ENCODE peak calls at places on chromosomes 7 and 10, in four cellular contexts. One of them, this sample, is unnamed.

GRCh38 chr7:116897661-116898060 is 35.3 kb downstream of the CAPZA2 start:
- DNase-seq in WTC11: no peak
- DNase-seq in HepG2: no peak
- DNase-seq in GM12878: no peak
- DNase-seq in this sample: no peak

GRCh38 chr7:45721949-45722598 is 147.9 kb downstream of the ADCY1 start:
- DNase-seq in WTC11: no peak
- DNase-seq in HepG2: no peak
- DNase-seq in GM12878: no peak
- DNase-seq in this sample: no peak

GRCh38 chr7:25656581-25657026 is 428.3 kb upstream of the NPVF start:
- DNase-seq in WTC11: no peak
- DNase-seq in HepG2: no peak
- DNase-seq in GM12878: no peak
- DNase-seq in this sample: no peak

GRCh38 chr7:67738958-67739357 is 742.3 kb downstream of the TYW1 start:
- DNase-seq in WTC11: no peak
- DNase-seq in HepG2: no peak
- DNase-seq in GM12878: no peak
- DNase-seq in this sample: peak

GRCh38 chr7:157817433-157817832 is 480.6 kb downstream of the DNAJB6 start:
- DNase-seq in WTC11: no peak
- DNase-seq in HepG2: no peak
- DNase-seq in GM12878: no peak
- DNase-seq in this sample: no peak

GRCh38 chr7:95527033-95527775 is 41.5 kb downstream of the ASB4 start:
- DNase-seq in WTC11: peak
- DNase-seq in HepG2: peak
- DNase-seq in GM12878: no peak
- DNase-seq in this sample: peak

GRCh38 chr10:550665-551460 is 138.6 kb downstream of the DIP2C start:
- DNase-seq in WTC11: no peak
- DNase-seq in HepG2: no peak
- DNase-seq in GM12878: no peak
- DNase-seq in this sample: no peak

GRCh38 chr7:73426016-73426415 is 7.6 kb upstream of the FZD9 start:
- DNase-seq in WTC11: no peak
- DNase-seq in HepG2: no peak
- DNase-seq in GM12878: no peak
- DNase-seq in this sample: no peak

GRCh38 chr7:105389090-105389650 is 449 bp upstream of the SRPK2 start:
- DNase-seq in WTC11: peak
- DNase-seq in HepG2: peak
- DNase-seq in GM12878: no peak
- DNase-seq in this sample: peak

GRCh38 chr7:140121321-140121720 is 55.5 kb downstream of the KDM7A start:
- DNase-seq in WTC11: no peak
- DNase-seq in HepG2: no peak
- DNase-seq in GM12878: no peak
- DNase-seq in this sample: no peak

GRCh38 chr7:77903597-77903996 is 105.0 kb downstream of the PHTF2 start:
- DNase-seq in WTC11: no peak
- DNase-seq in HepG2: peak
- DNase-seq in GM12878: no peak
- DNase-seq in this sample: peak

DNA sequence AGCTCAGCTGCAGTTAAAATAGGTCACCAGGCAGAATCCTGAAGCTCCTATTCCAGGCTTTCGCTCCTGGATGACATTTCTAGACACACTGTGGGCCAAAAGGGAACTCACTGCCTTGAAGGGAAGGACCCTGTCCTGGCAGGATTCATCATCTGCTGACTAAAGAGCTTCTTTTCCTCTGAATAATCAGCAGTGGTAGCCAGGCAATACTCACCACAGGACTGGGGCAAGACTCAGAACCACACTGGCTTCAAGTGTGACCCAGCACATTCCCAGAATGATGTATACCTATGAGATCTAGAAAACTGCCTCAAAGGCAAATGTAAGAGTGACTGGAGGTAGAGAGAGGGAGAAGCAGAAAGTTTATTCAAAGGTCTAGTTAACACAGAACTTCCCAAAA is 29.5 kb upstream of the EBF3 start:
- DNase-seq in WTC11: no peak
- DNase-seq in HepG2: no peak
- DNase-seq in GM12878: no peak
- DNase-seq in this sample: no peak
- TF ChIP-seq USF2 in WTC11: no peak
- TF ChIP-seq USF2 in HepG2: no peak
- TF ChIP-seq USF2 in GM12878: no peak
- TF ChIP-seq USF2 in this sample: no peak

DNA sequence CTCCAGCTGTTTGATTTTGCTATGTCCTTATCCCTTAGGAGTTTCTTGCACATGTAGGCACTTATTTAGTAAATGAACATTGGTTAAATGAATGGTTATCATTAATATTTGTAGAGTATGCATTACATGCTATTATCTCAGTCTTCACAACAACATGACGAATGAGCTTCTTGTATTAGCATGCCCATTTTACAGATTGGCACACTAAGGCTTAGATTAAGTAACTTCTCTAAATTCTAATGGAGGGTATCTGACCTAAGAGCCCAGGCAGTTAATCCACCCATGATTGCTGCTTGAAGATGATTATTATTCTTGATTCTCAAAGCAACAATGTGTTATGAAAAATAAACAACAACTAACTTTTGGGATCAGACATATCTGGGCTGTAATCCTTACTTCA is 32.7 kb downstream of the SP8 start:
- DNase-seq in WTC11: no peak
- DNase-seq in HepG2: no peak
- DNase-seq in GM12878: no peak
- DNase-seq in this sample: no peak
- TF ChIP-seq ESRRA in WTC11: no peak
- TF ChIP-seq ESRRA in HepG2: no peak
- TF ChIP-seq ESRRA in GM12878: no peak
- TF ChIP-seq ESRRA in this sample: no peak

DNA sequence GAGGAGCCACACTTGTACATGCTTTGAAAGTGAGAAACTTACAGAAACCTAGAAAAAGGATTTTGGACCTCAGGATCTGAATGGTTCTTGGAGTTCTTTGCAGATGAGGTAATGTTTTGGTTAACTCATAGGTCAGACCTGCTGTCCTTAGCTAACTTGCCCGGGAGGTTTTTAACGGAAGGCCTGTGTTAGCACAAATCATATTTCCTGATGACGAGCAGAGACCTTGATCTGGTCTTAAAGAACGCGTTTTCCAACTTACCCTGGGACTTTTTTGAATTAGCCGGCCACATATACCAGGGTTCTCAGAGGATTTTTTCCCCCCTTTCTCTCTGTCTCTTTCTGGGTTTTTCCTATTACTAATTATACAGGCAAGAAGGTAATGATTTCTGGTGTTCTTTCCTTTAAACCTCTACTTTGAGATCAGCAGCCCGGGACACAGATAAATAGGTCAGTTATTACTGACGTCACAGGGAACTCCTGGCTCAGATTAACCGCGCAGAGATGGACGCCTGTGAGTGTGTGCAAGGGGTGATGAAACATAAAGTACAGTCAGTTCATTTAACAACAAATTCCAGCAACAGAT is 101.8 kb upstream of the KLF6 start:
- DNase-seq in WTC11: no peak
- DNase-seq in HepG2: peak
- DNase-seq in GM12878: no peak
- DNase-seq in this sample: peak
- TF ChIP-seq USF2 in WTC11: no peak
- TF ChIP-seq USF2 in HepG2: no peak
- TF ChIP-seq USF2 in GM12878: no peak
- TF ChIP-seq USF2 in this sample: no peak

DNA sequence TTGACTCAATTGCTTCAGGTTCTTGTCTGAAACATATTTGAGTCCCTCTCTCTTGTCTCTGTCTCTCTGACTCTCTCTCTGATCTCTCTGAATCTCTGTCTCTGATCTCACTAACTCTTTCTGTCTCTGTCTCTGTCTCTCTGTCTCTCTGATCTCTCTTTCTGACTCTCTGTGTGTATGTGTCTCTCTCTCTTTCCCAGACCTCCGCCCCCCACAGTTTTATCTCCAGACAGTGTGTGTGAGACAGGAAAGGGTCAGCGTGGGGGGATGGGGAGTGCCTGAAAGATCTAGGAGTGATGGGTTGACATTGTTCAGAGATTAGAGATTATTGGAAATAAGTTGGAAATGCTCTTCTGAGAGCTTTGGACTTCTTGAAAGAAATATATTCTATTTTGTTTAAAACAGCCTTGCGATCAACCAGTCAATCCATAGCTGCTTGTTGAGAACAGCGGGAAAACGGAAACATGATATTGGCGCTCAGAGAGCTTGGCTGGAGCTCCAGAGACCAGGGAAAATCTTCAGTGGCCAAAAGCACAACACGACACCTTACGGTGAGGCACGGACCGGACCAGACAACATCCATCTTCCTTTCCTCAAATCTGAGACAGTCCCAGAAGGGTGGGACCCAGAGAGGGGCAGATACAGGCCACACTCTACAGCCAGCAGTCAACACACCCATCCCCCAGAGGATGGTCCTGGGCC is 35.5 kb downstream of the CALML3 start:
- DNase-seq in WTC11: no peak
- DNase-seq in HepG2: no peak
- DNase-seq in GM12878: no peak
- DNase-seq in this sample: no peak
- TF ChIP-seq ESRRA in WTC11: no peak
- TF ChIP-seq ESRRA in HepG2: no peak
- TF ChIP-seq ESRRA in GM12878: no peak
- TF ChIP-seq ESRRA in this sample: no peak

GRCh38 chr10:62661143-62661542 is 143.4 kb upstream of the ADO start:
- DNase-seq in WTC11: no peak
- DNase-seq in HepG2: no peak
- DNase-seq in GM12878: no peak
- DNase-seq in this sample: no peak
- TF ChIP-seq USF2 in WTC11: no peak
- TF ChIP-seq USF2 in HepG2: no peak
- TF ChIP-seq USF2 in GM12878: no peak
- TF ChIP-seq USF2 in this sample: no peak

This sample was measured in A549.